ENCODE peak calls at places on chromosome 2, in seven cellular contexts. D, H, E, L, P, Q and S are unnamed samples.

GRCh38 chr2:73063909-73064875 is 7.3 kb downstream of the SFXN5 start:
- DNase-seq in Q (peak; percentile 68), D (no peak), L (no peak), P (no peak), H (peak; percentile 55), E (peak; percentile 49), S (peak; percentile 61)

GRCh38 chr2:189164732-189165131 is 14.8 kb downstream of the COL5A2 start:
- DNase-seq in D (no peak), E (no peak), H (no peak), P (peak; percentile 16), Q (no peak), L (no peak), S (no peak)

GRCh38 chr2:147937744-147938349 is 82.7 kb downstream of the ORC4 start:
- DNase-seq in L (peak; percentile 40), E (peak; percentile 42), H (peak; percentile 52), Q (peak; percentile 7), D (no peak), P (peak; percentile 16), S (peak; percentile 15)

GRCh38 chr2:38610851-38611801 is 8.4 kb upstream of the HNRNPLL start:
- DNase-seq in L (peak; percentile 95), E (no peak), D (peak; percentile 52), P (no peak), H (no peak), Q (no peak), S (no peak)

GRCh38 chr2:127516031-127516430 is 10.3 kb downstream of the IWS1 start:
- DNase-seq in Q (no peak), D (no peak), L (no peak), H (no peak), P (no peak), E (no peak), S (no peak)

GRCh38 chr2:197198890-197199289 is 111.7 kb downstream of the ANKRD44 start:
- DNase-seq in Q (no peak), L (no peak), H (no peak), P (peak; percentile 42), D (peak; percentile 98), E (no peak), S (no peak)

GRCh38 chr2:120988051-120988707 is 252.5 kb downstream of the GLI2 start:
- DNase-seq in L (no peak), H (peak; percentile 21), P (no peak), Q (no peak), E (no peak), D (no peak), S (no peak)

GRCh38 chr2:88657131-88657530 is 29.9 kb upstream of the EIF2AK3 start:
- DNase-seq in D (no peak), L (peak; percentile 52), H (no peak), P (no peak), E (no peak), Q (no peak), S (no peak)

GRCh38 chr2:236114959-236115358 is 53.2 kb downstream of the GBX2 start:
- DNase-seq in E (no peak), L (no peak), P (no peak), D (no peak), Q (no peak), H (no peak), S (no peak)

GRCh38 chr2:219570194-219570923 is 980 bp downstream of the OBSL1 start:
- DNase-seq in L (no peak), E (peak; percentile 41), Q (no peak), D (no peak), P (peak; percentile 83), H (peak; percentile 71), S (no peak)

GRCh38 chr2:217775920-217776503 is 226.8 kb downstream of the TNS1 start:
- DNase-seq in P (no peak), H (peak; percentile 37), Q (no peak), D (no peak), L (no peak), E (no peak), S (no peak)
- H3K27me3 ChIP-seq in P (no peaks in the 10 kb centered on the region), H (no peaks in the 10 kb centered on the region), Q (no peaks in the 10 kb centered on the region), D (no peaks in the 10 kb centered on the region), L (no peaks in the 10 kb centered on the region), E (no peaks in the 10 kb centered on the region), S (peaks cover 6% of the 10 kb centered on the region)

GRCh38 chr2:64065516-64065915 is 46.3 kb upstream of the VPS54 start:
- DNase-seq in H (no peak), D (no peak), E (no peak), L (no peak), Q (no peak), P (no peak), S (no peak)

GRCh38 chr2:64059270-64059669 is 40.0 kb upstream of the VPS54 start:
- DNase-seq in Q (no peak), H (no peak), D (no peak), E (no peak), P (no peak), L (no peak), S (no peak)

GRCh38 chr2:64063924-64064331 is 44.7 kb upstream of the VPS54 start:
- DNase-seq in E (no peak), D (no peak), Q (no peak), H (peak; percentile 67), L (peak; percentile 21), P (no peak), S (no peak)

GRCh38 chr2:64063454-64063853 is 44.2 kb upstream of the VPS54 start:
- DNase-seq in P (no peak), L (no peak), Q (no peak), D (no peak), E (no peak), H (no peak), S (no peak)

DNA sequence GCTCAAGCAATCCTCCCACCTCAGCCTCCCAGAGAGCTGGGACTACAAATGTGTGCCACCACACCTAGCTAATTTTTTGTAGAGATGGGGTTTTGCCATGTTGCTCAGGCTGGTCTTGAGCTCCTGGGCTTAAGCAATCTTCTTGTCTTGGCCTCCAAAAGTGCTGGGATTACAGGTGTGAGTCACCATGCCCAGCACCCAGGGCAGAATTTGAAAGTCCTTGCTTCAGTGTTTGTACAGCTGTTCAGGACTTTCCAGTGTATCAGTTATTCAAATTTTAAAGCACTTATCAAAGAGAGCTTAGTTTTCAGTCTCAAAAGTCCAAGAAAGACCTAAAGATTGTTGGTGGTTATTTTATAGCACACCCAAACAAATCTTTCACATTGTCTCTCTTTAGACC is 43.6 kb upstream of the VPS54 start:
- DNase-seq in D (peak; percentile 31), L (no peak), E (no peak), P (no peak), Q (no peak), H (no peak), S (no peak)
- TF ChIP-seq REST in D (no peak), L (no peak), E (no peak), P (no peak), Q (no peak), H (no peak), S (no peak)

GRCh38 chr2:152730591-152731333 is 12.3 kb downstream of the ARL6IP6 start:
- DNase-seq in E (no peak), L (no peak), D (no peak), Q (no peak), H (no peak), P (no peak), S (no peak)
- H3K36me3 ChIP-seq in E (peaks cover 38% of the 10 kb centered on the region), L (peaks cover 1% of the 10 kb centered on the region), D (no peaks in the 10 kb centered on the region), Q (peaks cover 3% of the 10 kb centered on the region), H (no peaks in the 10 kb centered on the region), P (peaks cover 9% of the 10 kb centered on the region), S (peaks cover 12% of the 10 kb centered on the region)

DNA sequence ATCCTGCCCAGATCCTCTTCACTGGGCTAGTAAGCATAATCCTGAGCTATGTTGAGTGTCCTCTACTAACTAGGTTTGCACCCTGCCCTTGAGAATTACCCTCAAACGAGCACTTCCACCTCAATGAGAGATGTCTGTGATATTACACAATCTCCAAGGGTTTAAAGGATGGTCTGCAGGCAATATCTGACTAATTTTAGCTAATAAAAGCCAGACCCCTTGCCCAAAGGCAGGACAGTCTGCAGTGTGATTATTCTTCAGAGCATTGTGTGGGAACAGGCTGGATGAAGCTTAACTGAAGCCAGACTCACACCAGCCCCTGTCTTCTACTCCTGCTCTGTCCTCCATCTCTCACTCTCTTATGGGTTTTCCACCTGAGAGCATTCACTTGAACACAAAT is 544.9 kb upstream of the DDX18 start:
- DNase-seq in Q (no peak), H (no peak), P (peak; percentile 44), E (no peak), D (no peak), L (no peak), S (no peak)
- H3K27me3 ChIP-seq in Q (no peaks in the 10 kb centered on the region), H (no peaks in the 10 kb centered on the region), P (no peaks in the 10 kb centered on the region), E (no peaks in the 10 kb centered on the region), D (no peaks in the 10 kb centered on the region), L (no peaks in the 10 kb centered on the region), S (no peaks in the 10 kb centered on the region)